ENCODE peak calls at places on chromosomes 11 and 22, in eight cellular contexts. B is NCI-H187; J is amniotic stem cell; N is mucosa of gallbladder; C is stimulated activated CD8-positive, alpha-beta memory T cell treated with anti-CD3 and anti-CD28 coated beads, Interleukin-7, amount 100 ng/mL, for 1 hour; O is fibroblast of pulmonary artery; R is HEK293T; G is RPMI7951. E is an unnamed sample.

GRCh38 chr11:108498816-108499408 is 728 bp upstream of the POGLUT3 start:
- DNase-seq in B (no peak), J (no peak), N (no peak), C (no peak), O (no peak), R (no peak), G (no peak), E (no peak)

GRCh38 chr11:821513-822371 is 3.0 kb downstream of the PNPLA2 start:
- DNase-seq in B (no peak), J (no peak), N (no peak), C (no peak), O (no peak), R (no peak), G (peak), E (no peak)

GRCh38 chr11:129644326-129644725 is 171.3 kb upstream of the TMEM45B start:
- DNase-seq in B (no peak), J (no peak), N (no peak), C (no peak), O (no peak), R (no peak), G (peak), E (no peak)

GRCh38 chr22:37202706-37203105 is 9.6 kb downstream of the SSTR3 start:
- DNase-seq in B (no peak), J (no peak), N (no peak), C (no peak), O (no peak), R (no peak), G (no peak), E (no peak)

GRCh38 chr11:82191690-82192089 is 542.0 kb downstream of the FAM181B start:
- DNase-seq in B (no peak), J (no peak), N (no peak), C (no peak), O (no peak), R (no peak), G (no peak), E (no peak)

GRCh38 chr11:67496113-67496512 is 9.1 kb downstream of the PITPNM1 start:
- DNase-seq in B (no peak), J (no peak), N (no peak), C (no peak), O (no peak), R (no peak), G (no peak), E (no peak)

GRCh38 chr11:81492923-81493445 is 1240.7 kb downstream of the FAM181B start:
- DNase-seq in B (no peak), J (no peak), N (no peak), C (no peak), O (no peak), R (no peak), G (no peak), E (no peak)

GRCh38 chr11:2789791-2790580 is 90.2 kb upstream of the KCNQ1OT1 start:
- DNase-seq in B (no peak), J (no peak), N (no peak), C (no peak), O (no peak), R (no peak), G (no peak), E (no peak)

GRCh38 chr22:20204821-20205220 is 54.0 kb upstream of the CCDC188 start:
- DNase-seq in B (no peak), J (no peak), N (no peak), C (no peak), O (peak), R (no peak), G (no peak), E (no peak)

GRCh38 chr11:74084796-74085541 is 76.1 kb upstream of the UCP3 start:
- DNase-seq in B (no peak), J (no peak), N (no peak), C (no peak), O (peak), R (no peak), G (no peak), E (peak)

GRCh38 chr11:62062223-62062861 is 61.5 kb upstream of the INCENP start:
- DNase-seq in B (no peak), J (no peak), N (no peak), C (no peak), O (no peak), R (no peak), G (no peak), E (no peak)

GRCh38 chr11:80872116-80872728 is 1431.4 kb upstream of the TENM4 start:
- DNase-seq in B (no peak), J (no peak), N (no peak), C (no peak), O (no peak), R (no peak), G (no peak), E (no peak)

GRCh38 chr22:33687464-33687863 is 232.8 kb downstream of the LARGE1 start:
- DNase-seq in B (no peak), J (no peak), N (no peak), C (no peak), O (no peak), R (no peak), G (no peak), E (no peak)

GRCh38 chr11:28505216-28505615 is 397.0 kb downstream of the METTL15 start:
- DNase-seq in B (no peak), J (no peak), N (no peak), C (no peak), O (no peak), R (no peak), G (no peak), E (no peak)

GRCh38 chr22:17742528-17742902 is 31.8 kb downstream of the BID start:
- DNase-seq in B (no peak), J (no peak), N (peak), C (peak), O (peak), R (peak), G (peak), E (no peak)

GRCh38 chr11:18245396-18245795 is 3.1 kb downstream of the SAA2 start:
- DNase-seq in B (no peak), J (no peak), N (no peak), C (no peak), O (no peak), R (no peak), G (no peak), E (no peak)

GRCh38 chr22:29724843-29725242 is 5.0 kb downstream of the CABP7 start:
- DNase-seq in B (no peak), J (no peak), N (no peak), C (no peak), O (no peak), R (no peak), G (no peak), E (no peak)

GRCh38 chr22:49392247-49392646 is 435.4 kb downstream of the BRD1 start:
- DNase-seq in B (no peak), J (no peak), N (no peak), C (no peak), O (no peak), R (no peak), G (no peak), E (no peak)

GRCh38 chr11:122642472-122642922 is 13.0 kb upstream of the UBASH3B start:
- DNase-seq in B (no peak), J (peak), N (no peak), C (no peak), O (peak), R (no peak), G (peak), E (peak)

GRCh38 chr11:75013051-75013450 is 24.3 kb downstream of the NEU3 start:
- DNase-seq in B (no peak), J (no peak), N (no peak), C (no peak), O (no peak), R (no peak), G (peak), E (no peak)

GRCh38 chr11:12800032-12800671 is 125.9 kb downstream of the TEAD1 start:
- DNase-seq in B (no peak), J (peak), N (peak), C (no peak), O (peak), R (peak), G (peak), E (no peak)

GRCh38 chr11:2180347-2180746 is 8.7 kb upstream of the TH start:
- DNase-seq in B (no peak), J (no peak), N (no peak), C (no peak), O (no peak), R (no peak), G (no peak), E (no peak)

GRCh38 chr11:67071420-67072284 is 15.0 kb downstream of the RHOD start:
- DNase-seq in B (no peak), J (no peak), N (peak), C (peak), O (peak), R (peak), G (peak), E (no peak)

GRCh38 chr11:48122656-48123055 is 94.0 kb upstream of the OR4B1 start:
- DNase-seq in B (no peak), J (no peak), N (no peak), C (no peak), O (no peak), R (no peak), G (no peak), E (no peak)